ENCODE peak calls at places on chromosomes 13 and 19, in ten cellular contexts. One of them, this sample, is unnamed.

GRCh38 chr19:2227415-2228156 is 8.5 kb downstream of the PLEKHJ1 start:
- DNase-seq in testis: no peak
- DNase-seq in upper lobe of left lung: peak; percentile 88
- DNase-seq in thyroid gland: no peak
- DNase-seq in stomach: no peak
- DNase-seq in IMR-90: no peak
- DNase-seq in body of pancreas: no peak
- DNase-seq in vagina: no peak
- DNase-seq in esophagus muscularis mucosa: no peak
- DNase-seq in gastrocnemius medialis: no peak
- DNase-seq in this sample: no peak

GRCh38 chr19:1130801-1131717 is 27.3 kb downstream of the GPX4 start:
- DNase-seq in esophagus muscularis mucosa: no peak
- DNase-seq in gastrocnemius medialis: no peak
- DNase-seq in body of pancreas: no peak
- DNase-seq in IMR-90: no peak
- DNase-seq in upper lobe of left lung: peak; percentile 80
- DNase-seq in vagina: no peak
- DNase-seq in testis: no peak
- DNase-seq in stomach: peak; percentile 46
- DNase-seq in thyroid gland: no peak
- DNase-seq in this sample: no peak

GRCh38 chr13:52862358-52863206 is 14.1 kb upstream of the PCDH8 start:
- DNase-seq in vagina: no peak
- DNase-seq in testis: peak; percentile 64
- DNase-seq in IMR-90: no peak
- DNase-seq in stomach: peak; percentile 62
- DNase-seq in thyroid gland: peak; percentile 59
- DNase-seq in upper lobe of left lung: no peak
- DNase-seq in esophagus muscularis mucosa: no peak
- DNase-seq in gastrocnemius medialis: no peak
- DNase-seq in body of pancreas: no peak
- DNase-seq in this sample: no peak

GRCh38 chr19:56105090-56105701 is 15.9 kb downstream of the ZNF787 start:
- DNase-seq in vagina: no peak
- DNase-seq in upper lobe of left lung: peak; percentile 87
- DNase-seq in body of pancreas: peak; percentile 91
- DNase-seq in testis: peak; percentile 85
- DNase-seq in gastrocnemius medialis: peak; percentile 71
- DNase-seq in stomach: peak; percentile 87
- DNase-seq in thyroid gland: peak; percentile 95
- DNase-seq in esophagus muscularis mucosa: peak; percentile 93
- DNase-seq in IMR-90: peak; percentile 33
- DNase-seq in this sample: no peak

GRCh38 chr19:35845215-35846037 is 6.9 kb downstream of the NPHS1 start:
- DNase-seq in stomach: no peak
- DNase-seq in IMR-90: no peak
- DNase-seq in vagina: no peak
- DNase-seq in upper lobe of left lung: peak; percentile 85
- DNase-seq in esophagus muscularis mucosa: no peak
- DNase-seq in body of pancreas: peak; percentile 70
- DNase-seq in thyroid gland: no peak
- DNase-seq in testis: no peak
- DNase-seq in gastrocnemius medialis: no peak
- DNase-seq in this sample: no peak

GRCh38 chr19:3015126-3016057 is 13.7 kb downstream of the TLE2 start:
- DNase-seq in thyroid gland: no peak
- DNase-seq in IMR-90: no peak
- DNase-seq in gastrocnemius medialis: no peak
- DNase-seq in upper lobe of left lung: no peak
- DNase-seq in body of pancreas: no peak
- DNase-seq in vagina: no peak
- DNase-seq in esophagus muscularis mucosa: no peak
- DNase-seq in testis: no peak
- DNase-seq in stomach: no peak
- DNase-seq in this sample: no peak

GRCh38 chr13:51956717-51957116 is 54.5 kb downstream of the ATP7B start:
- DNase-seq in esophagus muscularis mucosa: no peak
- DNase-seq in testis: no peak
- DNase-seq in stomach: no peak
- DNase-seq in vagina: no peak
- DNase-seq in gastrocnemius medialis: no peak
- DNase-seq in IMR-90: no peak
- DNase-seq in upper lobe of left lung: no peak
- DNase-seq in thyroid gland: no peak
- DNase-seq in body of pancreas: no peak
- DNase-seq in this sample: no peak

GRCh38 chr19:48772503-48772953 is 17.2 kb downstream of the FGF21 start:
- DNase-seq in IMR-90: no peak
- DNase-seq in upper lobe of left lung: no peak
- DNase-seq in testis: peak; percentile 87
- DNase-seq in thyroid gland: peak; percentile 91
- DNase-seq in vagina: no peak
- DNase-seq in esophagus muscularis mucosa: no peak
- DNase-seq in gastrocnemius medialis: peak; percentile 95
- DNase-seq in body of pancreas: peak; percentile 95
- DNase-seq in stomach: peak; percentile 89
- DNase-seq in this sample: no peak

GRCh38 chr19:5956728-5957127 is 21.2 kb downstream of the RANBP3 start:
- DNase-seq in gastrocnemius medialis: no peak
- DNase-seq in vagina: no peak
- DNase-seq in esophagus muscularis mucosa: no peak
- DNase-seq in body of pancreas: peak; percentile 47
- DNase-seq in testis: no peak
- DNase-seq in upper lobe of left lung: peak; percentile 62
- DNase-seq in stomach: no peak
- DNase-seq in thyroid gland: no peak
- DNase-seq in IMR-90: no peak
- DNase-seq in this sample: no peak

GRCh38 chr19:13098291-13099072 is 4.2 kb downstream of the LYL1 start:
- DNase-seq in thyroid gland: no peak
- DNase-seq in stomach: no peak
- DNase-seq in gastrocnemius medialis: no peak
- DNase-seq in testis: no peak
- DNase-seq in vagina: no peak
- DNase-seq in upper lobe of left lung: no peak
- DNase-seq in IMR-90: no peak
- DNase-seq in esophagus muscularis mucosa: no peak
- DNase-seq in body of pancreas: no peak
- DNase-seq in this sample: no peak

GRCh38 chr13:88800505-88800904 is 1129.3 kb downstream of the SLITRK5 start:
- DNase-seq in body of pancreas: no peak
- DNase-seq in thyroid gland: no peak
- DNase-seq in gastrocnemius medialis: no peak
- DNase-seq in esophagus muscularis mucosa: no peak
- DNase-seq in IMR-90: no peak
- DNase-seq in stomach: no peak
- DNase-seq in testis: no peak
- DNase-seq in vagina: no peak
- DNase-seq in upper lobe of left lung: no peak
- DNase-seq in this sample: no peak

GRCh38 chr13:101875717-101876393 is 423.4 kb downstream of the ITGBL1 start:
- DNase-seq in vagina: no peak
- DNase-seq in IMR-90: peak; percentile 55
- DNase-seq in esophagus muscularis mucosa: no peak
- DNase-seq in gastrocnemius medialis: no peak
- DNase-seq in body of pancreas: no peak
- DNase-seq in upper lobe of left lung: no peak
- DNase-seq in thyroid gland: no peak
- DNase-seq in stomach: no peak
- DNase-seq in testis: no peak
- DNase-seq in this sample: no peak

GRCh38 chr13:51444922-51445321 is 7.9 kb downstream of the INTS6 start:
- DNase-seq in testis: no peak
- DNase-seq in thyroid gland: no peak
- DNase-seq in gastrocnemius medialis: no peak
- DNase-seq in esophagus muscularis mucosa: no peak
- DNase-seq in body of pancreas: no peak
- DNase-seq in stomach: no peak
- DNase-seq in IMR-90: peak; percentile 68
- DNase-seq in vagina: no peak
- DNase-seq in upper lobe of left lung: no peak
- DNase-seq in this sample: no peak

GRCh38 chr19:18660051-18660910 is 23.2 kb upstream of the CRTC1 start:
- DNase-seq in upper lobe of left lung: peak; percentile 89
- DNase-seq in vagina: no peak
- DNase-seq in esophagus muscularis mucosa: no peak
- DNase-seq in thyroid gland: no peak
- DNase-seq in stomach: no peak
- DNase-seq in testis: no peak
- DNase-seq in body of pancreas: peak; percentile 41
- DNase-seq in IMR-90: peak; percentile 69
- DNase-seq in gastrocnemius medialis: peak; percentile 77
- DNase-seq in this sample: no peak

GRCh38 chr19:16315825-16316505 is 8.7 kb upstream of the KLF2 start:
- DNase-seq in body of pancreas: peak; percentile 33
- DNase-seq in IMR-90: peak; percentile 99
- DNase-seq in upper lobe of left lung: no peak
- DNase-seq in esophagus muscularis mucosa: no peak
- DNase-seq in gastrocnemius medialis: peak; percentile 39
- DNase-seq in vagina: no peak
- DNase-seq in stomach: no peak
- DNase-seq in testis: peak; percentile 84
- DNase-seq in thyroid gland: no peak
- DNase-seq in this sample: no peak

GRCh38 chr19:14565765-14566711 is 5.8 kb downstream of the NDUFB7 start:
- DNase-seq in IMR-90: no peak
- DNase-seq in body of pancreas: no peak
- DNase-seq in vagina: no peak
- DNase-seq in gastrocnemius medialis: no peak
- DNase-seq in upper lobe of left lung: peak; percentile 58
- DNase-seq in thyroid gland: no peak
- DNase-seq in esophagus muscularis mucosa: no peak
- DNase-seq in testis: no peak
- DNase-seq in stomach: no peak
- DNase-seq in this sample: no peak

GRCh38 chr19:11887247-11887617 is 350 bp upstream of the ZNF69 start:
- DNase-seq in upper lobe of left lung: no peak
- DNase-seq in IMR-90: no peak
- DNase-seq in esophagus muscularis mucosa: no peak
- DNase-seq in thyroid gland: no peak
- DNase-seq in vagina: no peak
- DNase-seq in body of pancreas: no peak
- DNase-seq in gastrocnemius medialis: no peak
- DNase-seq in testis: peak; percentile 26
- DNase-seq in stomach: no peak
- DNase-seq in this sample: no peak

GRCh38 chr19:11890634-11891033 is 3.1 kb downstream of the ZNF69 start:
- DNase-seq in thyroid gland: no peak
- DNase-seq in IMR-90: no peak
- DNase-seq in esophagus muscularis mucosa: no peak
- DNase-seq in gastrocnemius medialis: no peak
- DNase-seq in vagina: no peak
- DNase-seq in testis: no peak
- DNase-seq in stomach: no peak
- DNase-seq in body of pancreas: no peak
- DNase-seq in upper lobe of left lung: no peak
- DNase-seq in this sample: no peak

GRCh38 chr19:11887618-11888531 is at the start of gene ZNF69:
- DNase-seq in upper lobe of left lung: peak; percentile 90
- DNase-seq in stomach: peak; percentile 93
- DNase-seq in testis: peak; percentile 97
- DNase-seq in gastrocnemius medialis: peak; percentile 67
- DNase-seq in esophagus muscularis mucosa: peak; percentile 95
- DNase-seq in thyroid gland: peak; percentile 96
- DNase-seq in vagina: no peak
- DNase-seq in IMR-90: peak; percentile 62
- DNase-seq in body of pancreas: peak; percentile 95
- DNase-seq in this sample: no peak
- TF ChIP-seq POLR2A in upper lobe of left lung: no peak
- TF ChIP-seq POLR2A in stomach: peak; percentile 21
- TF ChIP-seq POLR2A in testis: no peak
- TF ChIP-seq POLR2A in gastrocnemius medialis: no peak
- TF ChIP-seq POLR2A in esophagus muscularis mucosa: no peak
- TF ChIP-seq POLR2A in thyroid gland: peak; percentile 20
- TF ChIP-seq POLR2A in vagina: no peak
- TF ChIP-seq POLR2A in IMR-90: no peak
- TF ChIP-seq POLR2A in body of pancreas: peak; percentile 96
- TF ChIP-seq POLR2A in this sample: no peak

GRCh38 chr19:7078007-7078406 is 8.5 kb downstream of the ZNF557 start:
- DNase-seq in IMR-90: no peak
- DNase-seq in vagina: no peak
- DNase-seq in thyroid gland: no peak
- DNase-seq in testis: no peak
- DNase-seq in body of pancreas: no peak
- DNase-seq in esophagus muscularis mucosa: no peak
- DNase-seq in stomach: no peak
- DNase-seq in gastrocnemius medialis: no peak
- DNase-seq in upper lobe of left lung: no peak
- DNase-seq in this sample: no peak
- H3K36me3 ChIP-seq in IMR-90: peaks cover 83% of the 10 kb centered on the region
- H3K36me3 ChIP-seq in vagina: peaks cover 49% of the 10 kb centered on the region
- H3K36me3 ChIP-seq in thyroid gland: peaks cover 98% of the 10 kb centered on the region
- H3K36me3 ChIP-seq in testis: no peaks in the 10 kb centered on the region
- H3K36me3 ChIP-seq in body of pancreas: peaks cover 79% of the 10 kb centered on the region
- H3K36me3 ChIP-seq in esophagus muscularis mucosa: peaks cover 100% of the 10 kb centered on the region
- H3K36me3 ChIP-seq in stomach: peaks cover 100% of the 10 kb centered on the region
- H3K36me3 ChIP-seq in gastrocnemius medialis: peaks cover 24% of the 10 kb centered on the region
- H3K36me3 ChIP-seq in upper lobe of left lung: peaks cover 100% of the 10 kb centered on the region
- H3K36me3 ChIP-seq in this sample: peaks cover 100% of the 10 kb centered on the region

DNA sequence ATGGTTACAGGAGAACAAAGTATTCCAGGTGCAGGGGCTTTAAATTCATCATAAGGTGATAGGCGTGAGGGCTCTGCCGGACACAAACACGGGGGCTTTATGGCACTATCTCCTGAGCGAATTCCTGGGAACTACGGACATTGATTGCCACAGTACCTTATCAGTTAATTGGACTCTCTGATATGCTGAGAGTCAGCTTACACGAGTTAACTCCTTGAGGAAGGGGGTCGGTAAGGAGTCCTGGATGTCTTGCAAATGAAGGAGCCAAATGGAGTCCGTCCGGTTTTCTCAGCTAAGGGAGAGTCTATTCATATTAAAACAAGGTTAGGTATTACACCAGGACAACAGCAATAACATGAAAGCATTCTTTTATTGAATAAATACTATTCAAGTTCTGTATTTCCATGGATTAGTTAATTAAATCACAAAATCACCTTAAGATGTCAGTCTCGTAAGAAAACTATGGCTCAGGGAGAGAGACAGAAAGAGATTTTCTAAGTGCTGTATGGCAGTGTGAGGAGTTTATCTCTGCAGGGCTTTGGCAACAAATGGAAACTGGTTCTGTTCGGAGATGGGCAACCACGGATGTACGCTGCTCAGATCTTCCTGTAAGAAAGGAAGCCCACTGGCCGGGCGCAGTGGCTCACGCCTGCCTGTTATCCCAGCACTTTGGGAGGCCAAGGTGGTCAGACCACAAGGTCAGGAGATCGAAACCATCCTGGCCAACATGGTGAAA is 26.2 kb upstream of the HIF3A start:
- DNase-seq in vagina: no peak
- DNase-seq in stomach: no peak
- DNase-seq in esophagus muscularis mucosa: no peak
- DNase-seq in thyroid gland: no peak
- DNase-seq in gastrocnemius medialis: no peak
- DNase-seq in IMR-90: no peak
- DNase-seq in testis: no peak
- DNase-seq in upper lobe of left lung: peak; percentile 22
- DNase-seq in body of pancreas: no peak
- DNase-seq in this sample: no peak
- TF ChIP-seq CTCF in vagina: no peak
- TF ChIP-seq CTCF in stomach: no peak
- TF ChIP-seq CTCF in esophagus muscularis mucosa: no peak
- TF ChIP-seq CTCF in thyroid gland: no peak
- TF ChIP-seq CTCF in gastrocnemius medialis: no peak
- TF ChIP-seq CTCF in IMR-90: no peak
- TF ChIP-seq CTCF in testis: no peak
- TF ChIP-seq CTCF in upper lobe of left lung: no peak
- TF ChIP-seq CTCF in body of pancreas: no peak
- TF ChIP-seq CTCF in this sample: no peak

GRCh38 chr19:44182145-44182544 is 17.2 kb downstream of the ZNF226 start:
- DNase-seq in body of pancreas: no peak
- DNase-seq in stomach: no peak
- DNase-seq in thyroid gland: no peak
- DNase-seq in testis: no peak
- DNase-seq in vagina: no peak
- DNase-seq in upper lobe of left lung: peak; percentile 24
- DNase-seq in gastrocnemius medialis: no peak
- DNase-seq in esophagus muscularis mucosa: no peak
- DNase-seq in IMR-90: no peak
- DNase-seq in this sample: no peak
- TF ChIP-seq POLR2A in body of pancreas: no peak
- TF ChIP-seq POLR2A in stomach: no peak
- TF ChIP-seq POLR2A in thyroid gland: no peak
- TF ChIP-seq POLR2A in testis: no peak
- TF ChIP-seq POLR2A in vagina: no peak
- TF ChIP-seq POLR2A in upper lobe of left lung: no peak
- TF ChIP-seq POLR2A in gastrocnemius medialis: no peak
- TF ChIP-seq POLR2A in esophagus muscularis mucosa: no peak
- TF ChIP-seq POLR2A in IMR-90: no peak
- TF ChIP-seq POLR2A in this sample: no peak